ENCODE peak calls at places on chromosomes 6 and 20, in six cellular contexts. R is WERI-Rb-1, L is Caco-2, T is neuronal stem cell, U is mucosa of descending colon, J is IMR-90. S is an unnamed sample.

GRCh38 chr20:63238491-63239126 is 2.9 kb downstream of the BIRC7 start:
- DNase-seq in L (no peak), R (peak; percentile 46), U (no peak), J (no peak), T (no peak), S (no peak)

GRCh38 chr6:169700296-169700695 is 1.5 kb downstream of the WDR27 start:
- DNase-seq in L (no peak), J (peak; percentile 29), R (no peak), T (no peak), U (no peak), S (no peak)

GRCh38 chr6:139847322-139847797 is 472.9 kb upstream of the CITED2 start:
- DNase-seq in J (no peak), T (no peak), U (no peak), L (no peak), R (no peak), S (no peak)

GRCh38 chr6:118580585-118581419 is 32.7 kb downstream of the PLN start:
- DNase-seq in T (peak; percentile 66), R (peak; percentile 33), U (no peak), J (peak; percentile 78), L (peak; percentile 39), S (no peak)

GRCh38 chr20:16020971-16021370 is 552.3 kb downstream of the KIF16B start:
- DNase-seq in L (no peak), R (no peak), J (peak; percentile 1), T (no peak), U (no peak), S (no peak)

GRCh38 chr20:41290804-41291389 is 26.6 kb downstream of the ZHX3 start:
- DNase-seq in T (no peak), L (no peak), U (no peak), R (no peak), J (no peak), S (no peak)

GRCh38 chr6:41735427-41736206 is at the start of gene TFEB:
- DNase-seq in J (peak; percentile 85), L (peak; percentile 92), T (peak; percentile 90), R (peak; percentile 98), U (peak; percentile 98), S (peak; percentile 36)

GRCh38 chr6:2524090-2524489 is 226.6 kb downstream of the MYLK4 start:
- DNase-seq in J (no peak), U (no peak), T (no peak), R (no peak), L (no peak), S (no peak)

GRCh38 chr6:16901777-16902176 is 140.5 kb upstream of the ATXN1 start:
- DNase-seq in L (no peak), R (no peak), J (peak; percentile 61), T (no peak), U (peak; percentile 61), S (peak; percentile 16)

GRCh38 chr6:101396552-101397173 is 3.2 kb downstream of the GRIK2 start:
- DNase-seq in R (no peak), T (peak; percentile 82), J (peak; percentile 64), U (peak; percentile 61), L (peak; percentile 60), S (no peak)

DNA sequence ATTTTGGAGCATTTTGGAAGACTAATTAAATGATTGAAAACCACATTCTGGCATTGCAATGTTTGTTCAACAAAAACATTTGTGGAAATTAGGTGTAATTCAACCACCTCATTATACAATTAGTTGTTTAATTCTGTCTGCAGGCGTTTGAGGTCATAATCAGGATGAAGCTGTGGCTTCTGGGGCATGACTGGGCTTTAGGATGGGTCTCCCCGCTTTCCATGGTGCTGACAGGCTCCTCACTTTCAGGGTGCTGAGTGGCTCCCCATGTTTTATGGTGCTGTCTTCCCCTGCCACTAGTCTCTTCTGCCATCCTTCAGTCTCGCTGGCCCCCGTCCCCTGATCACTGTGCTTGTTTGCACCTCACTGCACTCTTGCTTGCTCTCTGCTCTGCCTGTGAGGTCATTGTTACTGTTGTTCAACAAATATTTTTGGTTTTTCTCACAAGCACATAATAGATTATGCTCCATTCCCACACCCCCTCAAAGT is 25.5 kb upstream of the ZNF831 start:
- DNase-seq in L (no peak), T (no peak), R (no peak), J (no peak), U (no peak), S (no peak)
- H3K36me3 ChIP-seq in L (no peaks in the 10 kb centered on the region), T (no peaks in the 10 kb centered on the region), R (no peaks in the 10 kb centered on the region), J (no peaks in the 10 kb centered on the region), U (no peaks in the 10 kb centered on the region), S (no peaks in the 10 kb centered on the region)

GRCh38 chr6:157186785-157187181 is 136.5 kb downstream of the TMEM242 start:
- DNase-seq in U (no peak), R (no peak), T (no peak), J (no peak), L (no peak), S (no peak)

GRCh38 chr6:157187182-157188093 is 135.9 kb downstream of the TMEM242 start:
- DNase-seq in L (no peak), U (no peak), T (no peak), J (no peak), R (peak; percentile 31), S (no peak)

GRCh38 chr6:157184202-157185015 is 138.9 kb downstream of the TMEM242 start:
- DNase-seq in L (peak; percentile 57), J (peak; percentile 56), U (peak; percentile 91), T (peak; percentile 33), R (peak; percentile 74), S (no peak)

GRCh38 chr6:157185171-157185570 is 138.1 kb downstream of the TMEM242 start:
- DNase-seq in T (no peak), L (no peak), J (no peak), R (no peak), U (no peak), S (no peak)

DNA sequence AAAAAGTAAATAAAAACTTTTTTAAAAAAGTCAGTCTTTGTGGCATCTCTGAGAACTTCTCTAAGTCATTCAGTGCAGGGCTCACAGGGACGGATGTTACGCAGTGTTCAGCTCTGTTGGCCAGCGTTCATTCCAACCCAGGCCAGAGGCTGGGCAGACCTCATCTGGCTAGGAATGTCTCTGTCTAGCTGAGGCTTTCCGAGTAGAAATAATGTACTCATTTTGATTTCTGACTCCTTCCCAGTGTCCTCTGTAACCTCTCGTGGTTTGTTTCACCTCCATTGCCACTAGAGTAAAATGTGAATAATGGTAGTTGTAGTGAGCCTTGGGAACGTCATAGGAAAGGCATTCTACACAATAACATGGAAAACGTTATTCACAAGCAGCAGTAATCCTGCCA is 135.1 kb downstream of the TMEM242 start:
- DNase-seq in L (no peak), R (no peak), U (no peak), T (no peak), J (peak; percentile 81), S (no peak)
- H3K36me3 ChIP-seq in L (peaks cover 6% of the 10 kb centered on the region), R (peaks cover 65% of the 10 kb centered on the region), U (no peaks in the 10 kb centered on the region), T (peaks cover 97% of the 10 kb centered on the region), J (peaks cover 42% of the 10 kb centered on the region), S (peaks cover 20% of the 10 kb centered on the region)

DNA sequence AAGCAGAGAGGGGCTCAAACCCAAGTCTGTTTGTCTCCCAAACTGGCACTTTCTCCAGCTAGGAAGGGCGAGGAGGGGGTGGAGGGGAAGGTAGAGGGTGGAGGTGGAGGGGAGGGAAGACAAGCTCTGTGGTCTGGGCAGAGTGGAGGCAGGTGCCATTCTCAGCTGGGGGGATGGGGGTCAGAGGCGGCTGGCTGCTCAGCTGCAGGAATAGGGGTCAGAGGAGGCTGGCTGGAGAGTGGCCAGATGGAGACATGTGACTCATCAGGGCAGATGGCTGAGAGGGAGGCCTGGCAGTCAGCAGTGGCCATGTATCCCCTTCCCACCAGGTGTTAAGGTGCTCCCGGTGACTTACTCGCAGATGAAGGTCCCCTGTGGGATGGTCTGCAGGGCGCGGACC is 3.5 kb upstream of the SLC44A4 start:
- DNase-seq in J (peak; percentile 59), U (no peak), L (no peak), R (peak; percentile 95), T (no peak), S (no peak)
- H3K36me3 ChIP-seq in J (peaks cover 66% of the 10 kb centered on the region), U (peaks cover 8% of the 10 kb centered on the region), L (no peaks in the 10 kb centered on the region), R (peaks cover 84% of the 10 kb centered on the region), T (peaks cover 76% of the 10 kb centered on the region), S (peaks cover 39% of the 10 kb centered on the region)

GRCh38 chr20:61442718-61443117 is 190.7 kb downstream of the CDH4 start:
- DNase-seq in J (no peak), U (no peak), T (no peak), R (no peak), L (no peak), S (no peak)
- H3K36me3 ChIP-seq in J (no peaks in the 10 kb centered on the region), U (no peaks in the 10 kb centered on the region), T (no peaks in the 10 kb centered on the region), R (no peaks in the 10 kb centered on the region), L (no peaks in the 10 kb centered on the region), S (no peaks in the 10 kb centered on the region)

GRCh38 chr6:56482525-56482924 is 160.2 kb downstream of the DST start:
- DNase-seq in J (no peak), U (peak; percentile 26), T (no peak), L (peak; percentile 51), R (no peak), S (no peak)

GRCh38 chr6:56479381-56479780 is 163.3 kb downstream of the DST start:
- DNase-seq in T (no peak), J (no peak), U (no peak), L (no peak), R (no peak), S (no peak)

GRCh38 chr6:56481957-56482356 is 160.7 kb downstream of the DST start:
- DNase-seq in T (no peak), J (no peak), L (no peak), R (no peak), U (no peak), S (no peak)

GRCh38 chr6:56478202-56478601 is 164.5 kb downstream of the DST start:
- DNase-seq in T (no peak), R (no peak), L (no peak), J (no peak), U (no peak), S (no peak)

GRCh38 chr6:56480246-56480645 is 162.4 kb downstream of the DST start:
- DNase-seq in R (no peak), J (no peak), U (no peak), L (no peak), T (no peak), S (no peak)
- H3K36me3 ChIP-seq in R (peaks cover 75% of the 10 kb centered on the region), J (peaks cover 50% of the 10 kb centered on the region), U (no peaks in the 10 kb centered on the region), L (no peaks in the 10 kb centered on the region), T (peaks cover 95% of the 10 kb centered on the region), S (peaks cover 14% of the 10 kb centered on the region)

GRCh38 chr6:149513915-149514314 is 29.1 kb upstream of the ZC3H12D start:
- DNase-seq in U (no peak), R (no peak), L (no peak), T (no peak), J (no peak), S (no peak)
- H3K36me3 ChIP-seq in U (no peaks in the 10 kb centered on the region), R (peaks cover 22% of the 10 kb centered on the region), L (no peaks in the 10 kb centered on the region), T (peaks cover 85% of the 10 kb centered on the region), J (peaks cover 13% of the 10 kb centered on the region), S (peaks cover 5% of the 10 kb centered on the region)